ENCODE peak calls at places on chromosomes 13 and 19, in eight cellular contexts. One of them, this sample, is unnamed.

GRCh38 chr13:98822238-98822606 is 69.8 kb upstream of the SLC15A1 start:
- DNase-seq in tibial artery: no peak
- DNase-seq in sigmoid colon: no peak
- DNase-seq in left lung: no peak
- DNase-seq in prostate gland: no peak
- DNase-seq in PC-9: no peak
- DNase-seq in A549: peak
- DNase-seq in WTC11: no peak
- DNase-seq in this sample: no peak

GRCh38 chr13:111866731-111867245 is 200.2 kb upstream of the SOX1 start:
- DNase-seq in tibial artery: no peak
- DNase-seq in sigmoid colon: no peak
- DNase-seq in left lung: no peak
- DNase-seq in prostate gland: no peak
- DNase-seq in PC-9: no peak
- DNase-seq in A549: no peak
- DNase-seq in WTC11: no peak
- DNase-seq in this sample: no peak

GRCh38 chr13:89514534-89515312 is 1832.8 kb upstream of the MIR17HG start:
- DNase-seq in tibial artery: no peak
- DNase-seq in sigmoid colon: no peak
- DNase-seq in left lung: no peak
- DNase-seq in prostate gland: no peak
- DNase-seq in PC-9: peak
- DNase-seq in A549: peak
- DNase-seq in WTC11: peak
- DNase-seq in this sample: no peak

GRCh38 chr19:31312004-31312403 is 37.2 kb downstream of the TSHZ3 start:
- DNase-seq in tibial artery: no peak
- DNase-seq in sigmoid colon: peak
- DNase-seq in left lung: peak
- DNase-seq in prostate gland: no peak
- DNase-seq in PC-9: no peak
- DNase-seq in A549: no peak
- DNase-seq in WTC11: no peak
- DNase-seq in this sample: no peak

GRCh38 chr13:39350461-39350881 is 252.5 kb downstream of the LHFPL6 start:
- DNase-seq in tibial artery: no peak
- DNase-seq in sigmoid colon: no peak
- DNase-seq in left lung: no peak
- DNase-seq in prostate gland: no peak
- DNase-seq in PC-9: no peak
- DNase-seq in A549: no peak
- DNase-seq in WTC11: peak
- DNase-seq in this sample: no peak

GRCh38 chr13:98089246-98089645 is 53.6 kb upstream of the FARP1 start:
- DNase-seq in tibial artery: no peak
- DNase-seq in sigmoid colon: no peak
- DNase-seq in left lung: no peak
- DNase-seq in prostate gland: no peak
- DNase-seq in PC-9: no peak
- DNase-seq in A549: no peak
- DNase-seq in WTC11: no peak
- DNase-seq in this sample: no peak

GRCh38 chr13:39038569-39038898 is 278 bp downstream of the NHLRC3 start:
- DNase-seq in tibial artery: no peak
- DNase-seq in sigmoid colon: no peak
- DNase-seq in left lung: no peak
- DNase-seq in prostate gland: no peak
- DNase-seq in PC-9: no peak
- DNase-seq in A549: peak
- DNase-seq in WTC11: no peak
- DNase-seq in this sample: peak

GRCh38 chr13:63367522-63368198 is 1952.0 kb upstream of the PCDH20 start:
- DNase-seq in tibial artery: no peak
- DNase-seq in sigmoid colon: no peak
- DNase-seq in left lung: no peak
- DNase-seq in prostate gland: no peak
- DNase-seq in PC-9: no peak
- DNase-seq in A549: no peak
- DNase-seq in WTC11: no peak
- DNase-seq in this sample: no peak

GRCh38 chr13:21130116-21130515 is 46.2 kb downstream of the SKA3 start:
- DNase-seq in tibial artery: no peak
- DNase-seq in sigmoid colon: no peak
- DNase-seq in left lung: no peak
- DNase-seq in prostate gland: no peak
- DNase-seq in PC-9: no peak
- DNase-seq in A549: no peak
- DNase-seq in WTC11: no peak
- DNase-seq in this sample: no peak

GRCh38 chr13:112034846-112035245 is 32.1 kb upstream of the SOX1 start:
- DNase-seq in tibial artery: no peak
- DNase-seq in sigmoid colon: no peak
- DNase-seq in left lung: no peak
- DNase-seq in prostate gland: no peak
- DNase-seq in PC-9: no peak
- DNase-seq in A549: no peak
- DNase-seq in WTC11: no peak
- DNase-seq in this sample: no peak

GRCh38 chr19:11330103-11330502 is 9.4 kb downstream of the RAB3D start:
- DNase-seq in tibial artery: no peak
- DNase-seq in sigmoid colon: no peak
- DNase-seq in left lung: no peak
- DNase-seq in prostate gland: no peak
- DNase-seq in PC-9: no peak
- DNase-seq in A549: no peak
- DNase-seq in WTC11: no peak
- DNase-seq in this sample: no peak

GRCh38 chr13:66312312-66313087 is 917.6 kb downstream of the PCDH9 start:
- DNase-seq in tibial artery: no peak
- DNase-seq in sigmoid colon: no peak
- DNase-seq in left lung: no peak
- DNase-seq in prostate gland: peak
- DNase-seq in PC-9: peak
- DNase-seq in A549: peak
- DNase-seq in WTC11: no peak
- DNase-seq in this sample: no peak

GRCh38 chr19:8573316-8573715 is 3.9 kb downstream of the MYO1F start:
- DNase-seq in tibial artery: no peak
- DNase-seq in sigmoid colon: no peak
- DNase-seq in left lung: no peak
- DNase-seq in prostate gland: no peak
- DNase-seq in PC-9: no peak
- DNase-seq in A549: no peak
- DNase-seq in WTC11: no peak
- DNase-seq in this sample: no peak

GRCh38 chr13:84265365-84265764 is 383.1 kb upstream of the SLITRK1 start:
- DNase-seq in tibial artery: no peak
- DNase-seq in sigmoid colon: no peak
- DNase-seq in left lung: no peak
- DNase-seq in prostate gland: no peak
- DNase-seq in PC-9: no peak
- DNase-seq in A549: no peak
- DNase-seq in WTC11: no peak
- DNase-seq in this sample: no peak

GRCh38 chr19:18333680-18334079 is 6.7 kb upstream of the PGPEP1 start:
- DNase-seq in tibial artery: no peak
- DNase-seq in sigmoid colon: no peak
- DNase-seq in left lung: no peak
- DNase-seq in prostate gland: no peak
- DNase-seq in PC-9: peak
- DNase-seq in A549: no peak
- DNase-seq in WTC11: no peak
- DNase-seq in this sample: no peak

GRCh38 chr13:23709521-23709920 is 139.3 kb downstream of the TNFRSF19 start:
- DNase-seq in tibial artery: no peak
- DNase-seq in sigmoid colon: no peak
- DNase-seq in left lung: no peak
- DNase-seq in prostate gland: no peak
- DNase-seq in PC-9: no peak
- DNase-seq in A549: no peak
- DNase-seq in WTC11: no peak
- DNase-seq in this sample: no peak
- TF ChIP-seq CTCF in tibial artery: no peak
- TF ChIP-seq CTCF in sigmoid colon: no peak
- TF ChIP-seq CTCF in left lung: no peak
- TF ChIP-seq CTCF in prostate gland: no peak
- TF ChIP-seq CTCF in PC-9: no peak
- TF ChIP-seq CTCF in A549: no peak
- TF ChIP-seq CTCF in WTC11: no peak
- TF ChIP-seq CTCF in this sample: peak

GRCh38 chr19:35295453-35295791 is 3.5 kb downstream of the MAG start:
- DNase-seq in tibial artery: no peak
- DNase-seq in sigmoid colon: no peak
- DNase-seq in left lung: no peak
- DNase-seq in prostate gland: no peak
- DNase-seq in PC-9: no peak
- DNase-seq in A549: no peak
- DNase-seq in WTC11: no peak
- DNase-seq in this sample: no peak

GRCh38 chr19:35297515-35297848 is 5.5 kb downstream of the MAG start:
- DNase-seq in tibial artery: no peak
- DNase-seq in sigmoid colon: no peak
- DNase-seq in left lung: no peak
- DNase-seq in prostate gland: no peak
- DNase-seq in PC-9: no peak
- DNase-seq in A549: no peak
- DNase-seq in WTC11: no peak
- DNase-seq in this sample: no peak

GRCh38 chr19:35294859-35295258 is 2.9 kb downstream of the MAG start:
- DNase-seq in tibial artery: no peak
- DNase-seq in sigmoid colon: no peak
- DNase-seq in left lung: no peak
- DNase-seq in prostate gland: no peak
- DNase-seq in PC-9: no peak
- DNase-seq in A549: no peak
- DNase-seq in WTC11: no peak
- DNase-seq in this sample: no peak

GRCh38 chr19:35296644-35297514 is 4.9 kb downstream of the MAG start:
- DNase-seq in tibial artery: no peak
- DNase-seq in sigmoid colon: no peak
- DNase-seq in left lung: no peak
- DNase-seq in prostate gland: no peak
- DNase-seq in PC-9: no peak
- DNase-seq in A549: peak
- DNase-seq in WTC11: no peak
- DNase-seq in this sample: no peak

DNA sequence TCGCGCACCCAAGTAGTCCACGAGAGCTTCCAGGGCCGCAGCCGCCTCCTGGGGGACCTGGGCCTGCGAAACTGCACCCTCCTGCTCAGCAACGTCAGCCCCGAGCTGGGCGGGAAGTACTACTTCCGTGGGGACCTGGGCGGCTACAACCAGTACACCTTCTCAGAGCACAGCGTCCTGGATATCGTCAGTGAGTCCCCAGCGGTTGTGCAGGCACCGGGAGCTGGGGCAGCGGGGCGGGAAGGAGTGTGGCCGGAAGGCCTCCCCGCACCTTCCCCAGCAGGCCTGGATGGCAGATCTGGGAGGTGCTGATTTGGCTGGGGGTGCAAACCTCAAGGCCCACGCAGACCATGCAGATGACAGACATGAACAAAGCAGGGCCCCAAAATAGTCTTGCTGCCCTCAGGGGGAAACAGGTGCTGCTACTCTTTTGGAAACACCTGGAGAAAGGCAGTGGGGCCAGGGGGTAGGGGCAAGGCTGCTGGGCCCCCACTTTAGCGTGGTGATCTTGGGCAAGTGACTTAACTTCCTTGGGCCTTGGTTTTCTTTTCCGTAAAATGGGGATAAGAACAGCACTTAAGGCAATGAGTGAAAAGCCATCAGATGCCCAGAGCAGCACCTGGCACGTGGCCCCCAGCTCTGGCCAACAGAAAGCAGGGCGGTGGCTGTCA is 4.0 kb downstream of the MAG start:
- DNase-seq in tibial artery: no peak
- DNase-seq in sigmoid colon: no peak
- DNase-seq in left lung: no peak
- DNase-seq in prostate gland: no peak
- DNase-seq in PC-9: no peak
- DNase-seq in A549: no peak
- DNase-seq in WTC11: peak
- DNase-seq in this sample: peak
- TF ChIP-seq CTCF in tibial artery: no peak
- TF ChIP-seq CTCF in sigmoid colon: no peak
- TF ChIP-seq CTCF in left lung: no peak
- TF ChIP-seq CTCF in prostate gland: no peak
- TF ChIP-seq CTCF in PC-9: no peak
- TF ChIP-seq CTCF in A549: no peak
- TF ChIP-seq CTCF in WTC11: no peak
- TF ChIP-seq CTCF in this sample: no peak

GRCh38 chr19:1223018-1223855 is 14.6 kb downstream of the CBARP start:
- DNase-seq in tibial artery: no peak
- DNase-seq in sigmoid colon: no peak
- DNase-seq in left lung: no peak
- DNase-seq in prostate gland: no peak
- DNase-seq in PC-9: no peak
- DNase-seq in A549: peak
- DNase-seq in WTC11: peak
- DNase-seq in this sample: peak
- TF ChIP-seq CTCF in tibial artery: peak
- TF ChIP-seq CTCF in sigmoid colon: no peak
- TF ChIP-seq CTCF in left lung: no peak
- TF ChIP-seq CTCF in prostate gland: no peak
- TF ChIP-seq CTCF in PC-9: peak
- TF ChIP-seq CTCF in A549: peak
- TF ChIP-seq CTCF in WTC11: no peak
- TF ChIP-seq CTCF in this sample: peak

GRCh38 chr13:73129023-73129422 is 70.2 kb downstream of the KLF5 start:
- DNase-seq in tibial artery: no peak
- DNase-seq in sigmoid colon: no peak
- DNase-seq in left lung: no peak
- DNase-seq in prostate gland: no peak
- DNase-seq in PC-9: no peak
- DNase-seq in A549: no peak
- DNase-seq in WTC11: no peak
- DNase-seq in this sample: no peak

GRCh38 chr13:73136776-73137175 is 78.0 kb downstream of the KLF5 start:
- DNase-seq in tibial artery: no peak
- DNase-seq in sigmoid colon: no peak
- DNase-seq in left lung: no peak
- DNase-seq in prostate gland: no peak
- DNase-seq in PC-9: no peak
- DNase-seq in A549: no peak
- DNase-seq in WTC11: no peak
- DNase-seq in this sample: no peak

GRCh38 chr13:73133536-73133935 is 74.7 kb downstream of the KLF5 start:
- DNase-seq in tibial artery: no peak
- DNase-seq in sigmoid colon: no peak
- DNase-seq in left lung: no peak
- DNase-seq in prostate gland: peak
- DNase-seq in PC-9: peak
- DNase-seq in A549: peak
- DNase-seq in WTC11: no peak
- DNase-seq in this sample: no peak

DNA sequence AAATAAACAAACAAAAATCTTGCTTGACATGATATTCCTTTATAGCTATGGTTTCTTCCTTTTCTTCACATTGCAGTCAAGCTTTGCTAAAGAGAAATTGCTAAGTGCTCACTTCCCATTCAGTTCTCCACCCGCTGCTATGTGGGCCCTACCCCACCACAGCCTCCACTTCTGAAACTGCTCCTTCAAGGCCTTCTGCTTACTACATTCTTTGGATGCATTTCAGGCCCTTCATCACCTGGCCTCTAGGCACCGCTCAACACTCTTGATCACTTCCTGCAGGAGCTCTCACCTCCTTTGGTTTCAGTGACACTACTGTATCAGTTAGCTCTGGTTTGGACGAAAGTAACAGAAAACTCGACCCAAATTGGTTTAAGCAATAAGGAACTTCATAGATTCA is 72.4 kb downstream of the KLF5 start:
- DNase-seq in tibial artery: no peak
- DNase-seq in sigmoid colon: no peak
- DNase-seq in left lung: no peak
- DNase-seq in prostate gland: no peak
- DNase-seq in PC-9: no peak
- DNase-seq in A549: no peak
- DNase-seq in WTC11: no peak
- DNase-seq in this sample: no peak
- TF ChIP-seq CTCF in tibial artery: no peak
- TF ChIP-seq CTCF in sigmoid colon: no peak
- TF ChIP-seq CTCF in left lung: no peak
- TF ChIP-seq CTCF in prostate gland: no peak
- TF ChIP-seq CTCF in PC-9: no peak
- TF ChIP-seq CTCF in A549: no peak
- TF ChIP-seq CTCF in WTC11: no peak
- TF ChIP-seq CTCF in this sample: no peak